ENCODE peak calls at places on chromosomes 1 and 21, in six cellular contexts. E is adrenal gland, Y is fibroblast of the aortic adventitia, N is IMR-90, R is iPS DF 6.9, B is tibial artery. K is an unnamed sample.

GRCh38 chr1:232532901-232533300 is 97.0 kb downstream of the SIPA1L2 start:
- DNase-seq in E (no peak), R (no peak), Y (no peak), B (no peak), N (no peak), K (no peak)

GRCh38 chr21:22806278-22806677 is 1808.1 kb downstream of the NCAM2 start:
- DNase-seq in B (no peak), E (no peak), Y (no peak), R (no peak), N (no peak), K (no peak)

GRCh38 chr1:230754831-230755230 is 7.6 kb downstream of the CAPN9 start:
- DNase-seq in E (peak; percentile 88), B (no peak), Y (peak; percentile 62), R (no peak), N (peak; percentile 66), K (no peak)

GRCh38 chr1:45009956-45010854 is 919 bp downstream of the HECTD3 start:
- DNase-seq in E (peak; percentile 43), N (no peak), R (no peak), B (no peak), Y (no peak), K (peak; percentile 8)

GRCh38 chr1:180967558-180967957 is 54.9 kb downstream of the KIAA1614 start:
- DNase-seq in N (no peak), Y (no peak), E (no peak), R (no peak), B (no peak), K (no peak)

GRCh38 chr1:36874271-36875017 is 159.9 kb downstream of the GRIK3 start:
- DNase-seq in Y (no peak), N (no peak), E (no peak), R (no peak), B (no peak), K (no peak)

GRCh38 chr1:83606416-83606955 is 392.4 kb downstream of the TTLL7 start:
- DNase-seq in N (no peak), E (no peak), Y (no peak), R (no peak), B (no peak), K (no peak)

GRCh38 chr1:217393901-217394300 is 237.0 kb downstream of the GPATCH2 start:
- DNase-seq in E (no peak), B (no peak), N (no peak), R (no peak), Y (peak; percentile 2), K (peak; percentile 18)

GRCh38 chr1:96971849-96972602 is 250.4 kb downstream of the PTBP2 start:
- DNase-seq in N (peak; percentile 35), Y (no peak), R (no peak), B (no peak), E (no peak), K (no peak)

GRCh38 chr1:197444754-197445153 is 176.7 kb downstream of the CRB1 start:
- DNase-seq in N (peak; percentile 15), Y (peak; percentile 12), B (no peak), R (no peak), E (no peak), K (no peak)

GRCh38 chr1:201894343-201895119 is 5.8 kb downstream of the SHISA4 start:
- DNase-seq in N (peak; percentile 35), Y (no peak), B (no peak), R (no peak), E (no peak), K (no peak)

DNA sequence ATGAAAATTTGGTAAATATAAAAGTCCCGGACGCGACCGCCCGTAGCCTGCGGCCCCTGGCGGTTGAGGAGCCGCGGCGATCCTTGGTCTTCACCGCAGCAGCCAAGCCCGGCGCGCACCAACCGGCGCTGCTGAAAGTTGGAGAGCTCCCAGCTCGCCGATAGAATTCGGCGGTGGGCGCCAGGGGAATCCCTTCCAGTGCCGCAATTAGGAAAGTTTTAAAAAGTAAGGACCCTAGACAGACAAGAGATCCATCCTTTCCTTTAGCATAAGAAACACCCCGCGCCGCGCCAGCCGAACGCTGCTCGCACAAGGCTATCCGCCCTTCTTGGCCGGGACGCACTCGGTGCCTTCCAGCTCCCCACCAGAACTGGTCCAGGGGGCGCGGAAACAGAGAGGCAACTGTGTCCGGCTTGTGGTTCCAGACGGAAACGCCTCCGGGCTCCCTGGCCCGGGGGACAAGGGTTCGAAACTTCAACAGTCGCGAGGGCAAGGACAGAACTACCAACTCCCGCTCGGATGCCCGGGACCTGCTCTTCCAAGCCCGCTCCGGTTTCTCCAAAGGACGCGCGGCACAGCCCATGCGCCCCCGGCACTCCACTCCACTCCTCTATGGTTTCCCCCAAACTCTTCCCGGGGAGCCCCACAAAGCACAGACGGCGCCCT is 1.7 kb downstream of the FAM78B start:
- DNase-seq in Y (peak; percentile 66), E (peak; percentile 31), B (peak; percentile 29), R (no peak), N (peak; percentile 28), K (peak; percentile 71)
- H3K4me3 ChIP-seq in Y (peak overlapping the region; percentile 74), E (no peak overlapping the region), B (peak overlapping the region; percentile 90), R (peak overlapping the region; percentile 29), N (no peak overlapping the region), K (no peak overlapping the region)

GRCh38 chr1:27503961-27504587 is 14.1 kb upstream of the WASF2 start:
- DNase-seq in N (peak; percentile 35), B (no peak), E (no peak), R (no peak), Y (peak; percentile 89), K (no peak)
- H3K4me3 ChIP-seq in N (no peak overlapping the region), B (peak overlapping the region; percentile 7), E (no peak overlapping the region), R (no peak overlapping the region), Y (peak overlapping the region; percentile 29), K (peak overlapping the region; percentile 36)

GRCh38 chr1:156492013-156492590 is 8.5 kb downstream of the MEF2D start:
- DNase-seq in N (no peak), E (no peak), Y (no peak), R (no peak), B (no peak), K (no peak)

GRCh38 chr1:156489935-156490293 is 10.7 kb downstream of the MEF2D start:
- DNase-seq in Y (no peak), R (no peak), N (no peak), B (no peak), E (no peak), K (no peak)

GRCh38 chr1:156489166-156489934 is 11.2 kb downstream of the MEF2D start:
- DNase-seq in E (no peak), Y (no peak), N (peak; percentile 36), R (no peak), B (no peak), K (no peak)

GRCh38 chr1:156491151-156491949 is 9.2 kb downstream of the MEF2D start:
- DNase-seq in E (no peak), N (no peak), R (no peak), B (no peak), Y (no peak), K (no peak)

GRCh38 chr1:156490401-156491032 is 10.1 kb downstream of the MEF2D start:
- DNase-seq in R (no peak), N (no peak), B (no peak), E (no peak), Y (no peak), K (no peak)
- H3K4me3 ChIP-seq in R (no peak overlapping the region), N (no peak overlapping the region), B (peak overlapping the region; percentile 53), E (no peak overlapping the region), Y (peak overlapping the region; percentile 35), K (no peak overlapping the region)

GRCh38 chr1:79312438-79312837 is 305.9 kb upstream of the ADGRL4 start:
- DNase-seq in N (no peak), B (no peak), R (no peak), Y (no peak), E (no peak), K (no peak)
- H3K4me3 ChIP-seq in N (no peak overlapping the region), B (no peak overlapping the region), R (no peak overlapping the region), Y (no peak overlapping the region), E (no peak overlapping the region), K (no peak overlapping the region)

DNA sequence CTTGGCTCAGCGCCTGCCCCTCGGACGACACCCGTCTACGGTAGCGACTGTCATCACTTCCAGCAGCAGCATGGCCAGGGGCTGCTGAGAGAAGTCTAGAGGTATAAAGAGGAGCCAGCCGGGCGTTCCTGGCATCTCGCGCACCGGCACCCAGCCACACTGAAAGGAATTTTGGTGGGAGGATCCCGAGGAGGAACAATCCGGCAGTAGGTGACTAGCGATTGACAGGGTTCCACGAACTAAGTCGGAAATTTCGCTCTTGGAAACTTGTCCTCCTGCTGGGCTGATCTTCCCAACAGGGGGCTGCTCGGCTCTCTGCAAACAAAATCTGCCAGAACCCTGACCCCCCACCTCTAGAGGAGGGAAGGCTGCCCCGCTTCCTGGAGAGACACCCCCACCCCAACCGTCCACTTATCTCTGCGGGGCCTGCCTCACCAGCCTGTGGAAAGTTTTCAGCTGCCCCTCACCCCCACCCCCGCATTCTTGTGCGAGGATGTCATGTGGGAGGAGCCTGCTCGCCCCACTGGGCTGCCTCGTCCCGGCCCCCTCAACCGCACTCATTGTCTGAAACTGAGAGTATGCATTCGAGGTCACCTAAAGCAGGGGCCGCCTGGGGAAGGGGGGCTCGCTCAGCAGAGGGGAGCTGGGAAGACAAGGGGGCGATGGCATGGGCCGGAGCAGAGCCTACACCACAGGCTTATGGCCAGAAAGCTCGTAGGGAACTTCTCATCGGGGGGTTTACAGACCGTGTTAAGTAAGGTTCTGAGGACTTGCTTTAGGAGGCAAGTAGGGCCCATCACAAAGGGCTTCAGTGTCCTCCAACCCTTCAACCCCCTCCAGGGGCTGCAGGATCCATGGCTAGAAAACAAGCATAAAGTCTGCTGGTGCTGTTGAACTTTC is 9.6 kb downstream of the EPHA2 start:
- DNase-seq in E (peak; percentile 93), Y (peak; percentile 82), R (no peak), N (peak; percentile 92), B (peak; percentile 66), K (peak; percentile 90)
- H3K4me3 ChIP-seq in E (peak overlapping the region; percentile 3), Y (peak overlapping the region; percentile 53), R (no peak overlapping the region), N (peak overlapping the region; percentile 13), B (peak overlapping the region; percentile 37), K (no peak overlapping the region)

GRCh38 chr1:235002706-235003300 is 125.8 kb downstream of the TOMM20 start:
- DNase-seq in Y (no peak), B (no peak), E (no peak), R (no peak), N (no peak), K (no peak)
- H3K4me3 ChIP-seq in Y (no peak overlapping the region), B (no peak overlapping the region), E (no peak overlapping the region), R (no peak overlapping the region), N (no peak overlapping the region), K (no peak overlapping the region)

DNA sequence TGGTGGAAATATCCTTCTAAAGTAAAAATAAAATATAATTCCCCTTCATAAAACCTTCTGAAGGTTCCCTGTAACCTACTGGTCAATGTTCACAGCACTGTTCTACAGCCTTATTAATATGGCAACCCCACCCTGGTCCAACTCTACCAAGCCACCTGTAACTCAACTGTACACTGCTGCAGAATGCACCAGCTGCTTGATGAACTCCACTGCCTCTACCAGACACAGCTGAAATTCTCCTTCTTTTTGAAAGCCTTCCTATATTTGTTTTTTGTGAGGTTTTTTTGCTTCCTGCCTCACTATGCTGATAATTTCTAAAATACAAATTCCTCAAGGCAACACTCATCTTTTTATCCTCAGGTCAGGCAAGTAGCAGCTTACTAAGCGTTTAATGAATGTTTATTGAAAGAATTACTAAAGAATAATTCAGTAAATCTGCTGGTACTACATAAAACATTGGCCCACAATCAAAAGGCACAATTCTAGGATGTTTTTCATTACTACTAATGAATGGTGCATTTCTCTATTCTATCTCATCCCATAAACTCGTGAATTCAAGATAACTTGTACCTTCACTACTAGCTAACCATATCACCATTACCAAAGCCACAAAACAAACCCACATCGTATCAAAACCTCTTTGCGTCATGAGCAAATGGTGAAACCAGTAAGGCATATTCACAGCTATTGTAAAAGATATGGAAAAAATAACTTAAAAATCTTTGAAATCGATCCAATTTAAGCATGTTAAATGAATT is 2.4 kb downstream of the SSX2IP start:
- DNase-seq in Y (peak; percentile 31), E (no peak), R (no peak), B (no peak), N (peak; percentile 66), K (no peak)
- H3K4me3 ChIP-seq in Y (no peak overlapping the region), E (no peak overlapping the region), R (no peak overlapping the region), B (no peak overlapping the region), N (no peak overlapping the region), K (no peak overlapping the region)